ENCODE peak calls at places on chromosomes 1 and 21, in eight cellular contexts. S, F, V, G, Y, W, Z and U are unnamed samples.

GRCh38 chr1:155010211-155010918 is 7.8 kb downstream of the ZBTB7B start:
- DNase-seq in S (no peak), F (no peak), V (no peak), G (no peak), Y (no peak), W (no peak), Z (peak), U (no peak)

GRCh38 chr1:116853680-116854191 is 56.0 kb upstream of the PTGFRN start:
- DNase-seq in S (no peak), F (no peak), V (no peak), G (peak), Y (peak), W (no peak), Z (no peak), U (peak)

GRCh38 chr1:215824245-215824644 is 257.1 kb downstream of the KCTD3 start:
- DNase-seq in S (no peak), F (no peak), V (no peak), G (no peak), Y (no peak), W (no peak), Z (no peak), U (peak)

GRCh38 chr1:192159769-192160168 is 1.5 kb downstream of the RGS18 start:
- DNase-seq in S (no peak), F (no peak), V (no peak), G (no peak), Y (no peak), W (no peak), Z (no peak), U (no peak)

GRCh38 chr1:90362163-90362562 is 354.9 kb downstream of the BARHL2 start:
- DNase-seq in S (no peak), F (no peak), V (no peak), G (no peak), Y (no peak), W (no peak), Z (no peak), U (no peak)

GRCh38 chr21:33650929-33651505 is 8.7 kb downstream of the ITSN1 start:
- DNase-seq in S (no peak), F (no peak), V (no peak), G (no peak), Y (no peak), W (no peak), Z (no peak), U (no peak)

GRCh38 chr1:200610846-200611245 is 9.7 kb downstream of the KIF14 start:
- DNase-seq in S (no peak), F (no peak), V (no peak), G (no peak), Y (no peak), W (no peak), Z (no peak), U (no peak)

GRCh38 chr1:208025036-208025435 is 114.1 kb upstream of the CD34 start:
- DNase-seq in S (no peak), F (no peak), V (no peak), G (no peak), Y (no peak), W (peak), Z (no peak), U (no peak)

GRCh38 chr1:150507912-150508864 is at the start of gene ECM1:
- DNase-seq in S (no peak), F (peak), V (peak), G (peak), Y (peak), W (peak), Z (no peak), U (no peak)

GRCh38 chr1:42046772-42047552 is 106.2 kb upstream of the GUCA2B start:
- DNase-seq in S (no peak), F (no peak), V (no peak), G (no peak), Y (no peak), W (peak), Z (no peak), U (no peak)

DNA sequence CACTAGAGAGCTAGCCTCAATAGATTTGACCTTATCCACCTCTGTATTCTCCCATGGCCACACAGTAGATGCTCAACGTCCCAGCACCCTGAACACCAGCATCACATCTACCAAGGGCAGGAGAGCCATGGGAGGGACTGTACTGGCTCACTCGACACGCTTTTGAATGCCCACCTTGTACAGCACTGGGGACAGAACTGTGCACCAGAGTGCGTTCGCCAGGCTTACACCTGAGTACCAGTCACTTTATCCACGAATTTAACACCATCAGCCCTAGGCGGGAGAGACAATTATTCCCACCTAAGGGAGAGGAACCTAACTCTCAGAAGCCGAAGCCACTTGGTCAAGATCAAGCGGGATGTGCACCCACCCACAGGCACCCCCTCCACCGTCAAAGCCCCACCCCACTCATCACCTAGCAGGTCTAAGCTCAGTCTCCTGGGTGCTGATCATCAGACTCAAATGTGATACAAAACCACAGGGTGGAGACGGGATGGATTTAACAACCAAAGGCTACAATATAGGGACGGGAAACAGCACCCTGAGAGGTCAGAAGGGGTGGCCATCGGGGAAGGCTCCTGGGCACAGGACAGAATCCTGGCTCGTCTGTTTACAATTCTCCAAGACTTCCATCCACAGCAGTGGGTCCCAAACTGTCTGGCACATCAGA is 110.5 kb downstream of the GLIS1 start:
- DNase-seq in S (no peak), F (no peak), V (no peak), G (no peak), Y (no peak), W (no peak), Z (no peak), U (no peak)
- H3K4me3 ChIP-seq in S (no peak), F (no peak), V (no peak), G (no peak), Y (no peak), W (no peak), Z (no peak), U (no peak)

DNA sequence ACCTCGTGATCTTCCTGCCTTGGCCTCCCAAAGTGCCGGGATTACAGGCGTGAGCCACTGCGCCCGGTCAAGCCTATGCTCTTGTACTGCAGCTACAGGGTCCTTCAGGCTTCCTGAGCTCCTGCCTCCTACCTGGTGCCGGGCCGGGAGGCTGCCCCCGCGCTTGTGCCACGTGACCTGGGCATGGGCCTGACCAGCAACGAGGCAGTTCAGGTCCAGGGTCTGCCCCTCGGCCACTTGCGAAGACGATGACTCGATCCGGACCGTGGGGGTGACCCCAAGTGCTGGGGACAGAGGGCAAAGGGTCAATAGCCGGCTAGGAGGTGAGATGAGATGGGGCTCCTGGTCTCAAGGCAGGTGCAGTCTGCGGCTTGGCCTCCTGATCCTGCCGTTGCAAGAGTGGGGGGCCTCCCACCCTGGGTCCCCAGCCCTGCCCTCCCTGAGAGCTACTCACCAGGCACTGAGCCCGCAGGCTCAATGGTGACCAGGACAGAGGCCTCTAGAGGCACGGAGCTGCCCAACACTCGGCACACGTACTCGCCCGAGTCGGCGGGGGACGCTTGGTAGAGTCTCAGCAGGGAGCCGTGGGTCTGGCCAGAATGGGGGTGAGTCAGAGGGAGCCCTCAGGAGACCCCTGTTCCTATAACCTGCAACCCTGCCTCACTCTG is 38.0 kb downstream of the LDLRAD2 start:
- DNase-seq in S (no peak), F (no peak), V (no peak), G (no peak), Y (no peak), W (no peak), Z (no peak), U (no peak)
- TF ChIP-seq CTCF in S (no peak), F (no peak), V (no peak), G (no peak), Y (no peak), W (no peak), Z (no peak), U (no peak)

GRCh38 chr1:226994357-226995063 is 54.4 kb downstream of the COQ8A start:
- DNase-seq in S (no peak), F (no peak), V (no peak), G (no peak), Y (no peak), W (no peak), Z (no peak), U (no peak)

GRCh38 chr1:226991920-226992319 is 51.8 kb downstream of the COQ8A start:
- DNase-seq in S (no peak), F (no peak), V (no peak), G (no peak), Y (no peak), W (no peak), Z (no peak), U (no peak)

GRCh38 chr1:226995966-226996332 is 55.9 kb downstream of the COQ8A start:
- DNase-seq in S (no peak), F (no peak), V (no peak), G (no peak), Y (no peak), W (no peak), Z (no peak), U (peak)

GRCh38 chr1:226993676-226994356 is 53.7 kb downstream of the COQ8A start:
- DNase-seq in S (no peak), F (no peak), V (no peak), G (no peak), Y (no peak), W (no peak), Z (no peak), U (no peak)

DNA sequence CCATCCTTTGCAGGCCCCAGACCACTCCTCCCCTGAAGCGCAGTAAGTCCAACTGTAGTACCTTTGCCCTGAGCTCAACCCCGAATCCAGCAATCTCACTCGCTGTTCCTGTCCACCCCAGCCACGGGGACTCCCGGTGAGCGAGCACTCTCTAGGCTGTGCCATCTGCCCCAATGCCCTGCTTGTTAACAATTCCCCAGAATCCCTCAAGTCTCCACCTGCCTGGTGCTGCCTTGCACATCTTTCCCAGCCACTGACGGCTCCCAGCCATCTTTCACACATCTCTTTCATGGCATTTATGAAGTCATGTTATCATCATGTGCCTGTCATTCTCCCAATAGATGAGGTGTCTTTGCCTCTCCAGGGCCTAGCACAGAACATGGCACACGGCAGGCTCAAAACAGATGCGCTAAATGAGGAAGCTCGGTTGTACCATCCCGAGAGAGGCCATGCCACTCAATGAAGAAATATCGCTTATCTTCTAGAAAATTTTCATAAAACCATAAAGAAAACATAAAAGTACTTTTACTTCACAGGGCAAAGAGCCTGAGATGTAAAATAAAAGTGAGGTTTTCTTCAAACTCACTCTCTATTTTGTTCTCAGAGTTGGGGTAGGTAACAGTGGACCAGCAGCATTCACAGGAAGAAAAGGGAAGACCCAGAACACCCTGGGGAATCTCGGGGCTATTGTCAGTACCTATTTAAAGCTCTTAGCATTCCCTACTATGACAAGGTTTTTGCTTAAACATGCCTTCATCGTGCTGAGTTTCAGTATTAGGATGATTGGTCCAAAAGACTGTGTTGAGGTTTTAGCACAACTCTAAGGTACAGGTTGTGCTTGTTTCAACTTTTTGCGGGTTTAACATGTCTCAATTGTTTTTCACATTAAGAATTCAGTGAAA is 55.2 kb downstream of the COQ8A start:
- DNase-seq in S (no peak), F (no peak), V (no peak), G (no peak), Y (no peak), W (no peak), Z (no peak), U (peak)
- H3K4me3 ChIP-seq in S (no peak), F (no peak), V (no peak), G (no peak), Y (no peak), W (no peak), Z (no peak), U (peak)

GRCh38 chr21:35652196-35652595 is 408.1 kb downstream of the SETD4 start:
- DNase-seq in S (no peak), F (no peak), V (no peak), G (no peak), Y (no peak), W (no peak), Z (no peak), U (no peak)

GRCh38 chr21:35646606-35647005 is 413.7 kb downstream of the SETD4 start:
- DNase-seq in S (no peak), F (no peak), V (peak), G (no peak), Y (no peak), W (no peak), Z (no peak), U (no peak)

GRCh38 chr21:35651166-35651565 is 409.2 kb downstream of the SETD4 start:
- DNase-seq in S (no peak), F (no peak), V (no peak), G (no peak), Y (no peak), W (no peak), Z (no peak), U (no peak)

GRCh38 chr21:35649186-35649585 is 411.1 kb downstream of the SETD4 start:
- DNase-seq in S (no peak), F (peak), V (no peak), G (no peak), Y (no peak), W (no peak), Z (no peak), U (no peak)

DNA sequence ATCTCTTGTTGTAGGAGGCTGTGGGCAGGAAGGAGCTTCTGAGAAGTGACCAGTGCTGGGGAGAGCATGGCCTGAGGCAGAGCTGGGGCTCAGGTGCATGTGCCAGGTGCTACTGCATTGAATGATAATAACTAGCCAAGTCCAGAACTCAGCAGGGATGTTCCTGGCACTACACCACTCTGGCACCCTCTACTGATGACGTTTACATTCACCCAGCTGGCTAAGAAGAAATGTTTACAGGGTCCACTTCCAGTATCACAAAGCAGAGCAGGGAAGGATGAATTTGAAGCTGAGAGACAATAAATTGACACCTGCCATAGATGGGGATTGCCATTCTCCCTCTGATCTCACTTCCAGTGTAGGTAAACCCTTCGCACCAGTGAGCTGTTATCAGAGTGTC is 411.8 kb downstream of the SETD4 start:
- DNase-seq in S (no peak), F (no peak), V (no peak), G (no peak), Y (peak), W (no peak), Z (no peak), U (peak)
- TF ChIP-seq CTCF in S (no peak), F (no peak), V (no peak), G (no peak), Y (no peak), W (no peak), Z (no peak), U (no peak)

GRCh38 chr1:228058172-228058980 is 24.1 kb upstream of the ARF1 start:
- DNase-seq in S (no peak), F (no peak), V (no peak), G (no peak), Y (peak), W (no peak), Z (no peak), U (no peak)

GRCh38 chr1:228061411-228062084 is 21.0 kb upstream of the ARF1 start:
- DNase-seq in S (no peak), F (no peak), V (no peak), G (no peak), Y (peak), W (no peak), Z (no peak), U (no peak)

GRCh38 chr1:228060458-228061190 is 21.9 kb upstream of the ARF1 start:
- DNase-seq in S (no peak), F (no peak), V (no peak), G (no peak), Y (peak), W (no peak), Z (no peak), U (no peak)

GRCh38 chr1:228059536-228060457 is 22.7 kb upstream of the ARF1 start:
- DNase-seq in S (peak), F (peak), V (peak), G (no peak), Y (peak), W (no peak), Z (no peak), U (peak)

GRCh38 chr1:228058981-228059535 is 23.4 kb upstream of the ARF1 start:
- DNase-seq in S (no peak), F (no peak), V (no peak), G (no peak), Y (no peak), W (no peak), Z (no peak), U (no peak)
- H3K4me3 ChIP-seq in S (no peak), F (peak), V (no peak), G (no peak), Y (peak), W (no peak), Z (peak), U (no peak)

GRCh38 chr1:38026592-38027200 is 14.2 kb downstream of the UTP11 start:
- DNase-seq in S (peak), F (peak), V (no peak), G (no peak), Y (peak), W (peak), Z (no peak), U (peak)
- TF ChIP-seq CTCF in S (peak), F (peak), V (no peak), G (peak), Y (peak), W (peak), Z (no peak), U (peak)

DNA sequence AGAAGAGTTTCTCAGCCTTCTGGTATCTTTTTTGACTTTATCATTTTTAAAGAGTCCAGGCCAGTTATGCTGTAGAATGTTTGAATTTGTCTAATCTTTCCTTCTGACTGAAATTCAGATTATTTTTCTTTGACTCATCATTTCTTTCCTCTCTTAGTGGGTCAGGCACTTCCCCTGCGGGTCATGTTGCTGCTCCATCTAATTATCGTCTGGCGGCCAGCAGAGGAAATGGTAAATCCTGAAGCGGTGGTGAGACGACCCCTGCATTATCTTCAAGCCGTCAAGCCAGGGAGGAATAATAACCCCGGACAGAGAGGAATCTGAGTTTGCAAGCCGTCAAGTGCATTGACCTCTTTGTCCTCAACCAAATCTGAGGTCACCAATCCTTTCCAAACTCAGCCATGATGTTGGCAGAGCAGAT is 102.1 kb downstream of the ADSS2 start:
- DNase-seq in S (no peak), F (no peak), V (no peak), G (no peak), Y (no peak), W (no peak), Z (no peak), U (no peak)
- H3K4me3 ChIP-seq in S (no peak), F (no peak), V (no peak), G (no peak), Y (no peak), W (no peak), Z (no peak), U (no peak)

DNA sequence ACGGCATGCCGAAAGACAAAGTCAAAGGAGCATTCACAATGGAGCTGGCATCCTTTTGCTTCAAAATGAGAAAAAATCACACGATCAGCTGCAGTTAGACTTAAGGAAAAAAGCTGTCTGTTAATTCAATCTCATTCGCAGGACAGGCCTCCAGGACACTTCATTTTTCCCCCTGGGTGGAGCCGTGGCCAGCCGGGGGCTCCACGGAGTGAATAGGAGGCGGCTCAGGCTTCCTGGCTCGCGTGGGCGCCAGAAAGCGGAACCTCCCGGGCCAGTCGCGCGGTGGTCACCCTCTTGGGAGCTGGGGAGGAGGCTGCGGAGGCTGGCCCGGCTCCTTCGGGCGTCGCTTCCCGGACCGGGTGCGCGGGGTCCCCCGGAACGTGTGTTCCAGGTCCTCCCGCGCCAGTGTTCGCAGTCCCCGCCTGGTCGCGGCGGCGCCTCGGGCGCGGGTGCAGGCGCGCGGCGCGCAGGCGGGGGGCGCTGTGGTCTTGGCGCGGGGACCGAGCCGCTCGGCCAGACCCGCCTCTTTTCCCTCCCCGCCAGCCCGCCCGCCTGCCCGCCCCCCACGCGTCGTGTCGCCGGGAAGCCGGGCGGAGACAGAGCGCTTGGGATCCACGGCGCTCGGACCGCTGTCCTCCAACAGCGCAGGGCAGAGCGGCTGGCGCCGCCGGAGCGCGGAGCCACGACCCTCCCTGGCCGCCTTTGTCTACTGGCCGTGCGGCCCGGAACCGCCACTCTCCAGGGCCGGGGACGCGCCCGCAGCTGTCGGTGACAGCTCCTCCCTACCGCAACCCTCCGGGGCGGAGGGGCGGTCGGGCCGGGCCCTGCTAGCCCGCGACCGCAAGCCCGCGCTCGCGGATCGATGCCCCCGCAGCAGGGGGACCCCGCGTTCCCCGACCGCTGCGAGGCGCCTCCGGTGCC is at the start of gene RHOU:
- DNase-seq in S (no peak), F (peak), V (peak), G (peak), Y (peak), W (peak), Z (peak), U (no peak)
- TF ChIP-seq CTCF in S (no peak), F (peak), V (no peak), G (peak), Y (peak), W (peak), Z (peak), U (no peak)

GRCh38 chr1:226110249-226111108 is 48.0 kb downstream of the H3-3A start:
- DNase-seq in S (peak), F (peak), V (peak), G (peak), Y (peak), W (peak), Z (peak), U (peak)
- H3K4me3 ChIP-seq in S (peak), F (peak), V (peak), G (peak), Y (peak), W (peak), Z (peak), U (peak)